ENCODE peak calls at places on chromosomes 12 and 14, in seven cellular contexts. One of them, this sample, is unnamed.

GRCh38 chr12:106883421-106883820 is 72.3 kb upstream of the TMEM263 start:
- DNase-seq in KBM-7: no peak
- DNase-seq in GM19239: no peak
- DNase-seq in iPS DF 6.9: no peak
- DNase-seq in activated naive CD4-positive, alpha-beta T cell treated with anti-CD3 and anti-CD28 coated beads, Interleukin-2, amount 10 ng/mL, durations not matched to agents 7 days and 5 days: no peak
- DNase-seq in foreskin melanocyte: no peak
- DNase-seq in cardiac fibroblast: peak
- DNase-seq in this sample: no peak

GRCh38 chr12:122871851-122872785 is 23.8 kb downstream of the VPS37B start:
- DNase-seq in activated naive CD4-positive, alpha-beta T cell treated with anti-CD3 and anti-CD28 coated beads, Interleukin-2, amount 10 ng/mL, durations not matched to agents 7 days and 5 days: peak
- DNase-seq in cardiac fibroblast: peak
- DNase-seq in foreskin melanocyte: peak
- DNase-seq in iPS DF 6.9: peak
- DNase-seq in GM19239: no peak
- DNase-seq in KBM-7: peak
- DNase-seq in this sample: no peak

GRCh38 chr12:41013921-41014642 is 174.0 kb upstream of the PDZRN4 start:
- DNase-seq in KBM-7: no peak
- DNase-seq in GM19239: no peak
- DNase-seq in activated naive CD4-positive, alpha-beta T cell treated with anti-CD3 and anti-CD28 coated beads, Interleukin-2, amount 10 ng/mL, durations not matched to agents 7 days and 5 days: no peak
- DNase-seq in foreskin melanocyte: peak
- DNase-seq in cardiac fibroblast: peak
- DNase-seq in iPS DF 6.9: no peak
- DNase-seq in this sample: no peak

GRCh38 chr12:11941601-11942360 is 129.0 kb upstream of the BCL2L14 start:
- DNase-seq in KBM-7: no peak
- DNase-seq in cardiac fibroblast: peak
- DNase-seq in activated naive CD4-positive, alpha-beta T cell treated with anti-CD3 and anti-CD28 coated beads, Interleukin-2, amount 10 ng/mL, durations not matched to agents 7 days and 5 days: no peak
- DNase-seq in foreskin melanocyte: no peak
- DNase-seq in GM19239: no peak
- DNase-seq in iPS DF 6.9: no peak
- DNase-seq in this sample: no peak

GRCh38 chr12:6229823-6230222 is 29.6 kb downstream of the CD9 start:
- DNase-seq in GM19239: no peak
- DNase-seq in iPS DF 6.9: no peak
- DNase-seq in cardiac fibroblast: peak
- DNase-seq in activated naive CD4-positive, alpha-beta T cell treated with anti-CD3 and anti-CD28 coated beads, Interleukin-2, amount 10 ng/mL, durations not matched to agents 7 days and 5 days: no peak
- DNase-seq in foreskin melanocyte: peak
- DNase-seq in KBM-7: no peak
- DNase-seq in this sample: no peak

GRCh38 chr12:94240171-94240570 is 91.8 kb downstream of the PLXNC1 start:
- DNase-seq in activated naive CD4-positive, alpha-beta T cell treated with anti-CD3 and anti-CD28 coated beads, Interleukin-2, amount 10 ng/mL, durations not matched to agents 7 days and 5 days: no peak
- DNase-seq in GM19239: no peak
- DNase-seq in cardiac fibroblast: no peak
- DNase-seq in KBM-7: peak
- DNase-seq in iPS DF 6.9: no peak
- DNase-seq in foreskin melanocyte: no peak
- DNase-seq in this sample: no peak

GRCh38 chr12:121423682-121424631 is 24.0 kb downstream of the RNF34 start:
- DNase-seq in activated naive CD4-positive, alpha-beta T cell treated with anti-CD3 and anti-CD28 coated beads, Interleukin-2, amount 10 ng/mL, durations not matched to agents 7 days and 5 days: no peak
- DNase-seq in GM19239: no peak
- DNase-seq in KBM-7: no peak
- DNase-seq in foreskin melanocyte: no peak
- DNase-seq in cardiac fibroblast: no peak
- DNase-seq in iPS DF 6.9: no peak
- DNase-seq in this sample: no peak

GRCh38 chr14:30855345-30856037 is 18.9 kb upstream of the COCH start:
- DNase-seq in GM19239: no peak
- DNase-seq in cardiac fibroblast: no peak
- DNase-seq in KBM-7: no peak
- DNase-seq in activated naive CD4-positive, alpha-beta T cell treated with anti-CD3 and anti-CD28 coated beads, Interleukin-2, amount 10 ng/mL, durations not matched to agents 7 days and 5 days: no peak
- DNase-seq in iPS DF 6.9: no peak
- DNase-seq in foreskin melanocyte: no peak
- DNase-seq in this sample: no peak

GRCh38 chr14:67532998-67533753 is at the start of gene PLEKHH1:
- DNase-seq in KBM-7: peak
- DNase-seq in GM19239: peak
- DNase-seq in iPS DF 6.9: no peak
- DNase-seq in activated naive CD4-positive, alpha-beta T cell treated with anti-CD3 and anti-CD28 coated beads, Interleukin-2, amount 10 ng/mL, durations not matched to agents 7 days and 5 days: peak
- DNase-seq in cardiac fibroblast: peak
- DNase-seq in foreskin melanocyte: peak
- DNase-seq in this sample: peak

GRCh38 chr12:95117178-95117599 is 43.8 kb upstream of the NR2C1 start:
- DNase-seq in activated naive CD4-positive, alpha-beta T cell treated with anti-CD3 and anti-CD28 coated beads, Interleukin-2, amount 10 ng/mL, durations not matched to agents 7 days and 5 days: peak
- DNase-seq in cardiac fibroblast: peak
- DNase-seq in foreskin melanocyte: peak
- DNase-seq in GM19239: peak
- DNase-seq in iPS DF 6.9: no peak
- DNase-seq in KBM-7: peak
- DNase-seq in this sample: peak

GRCh38 chr14:76904100-76904739 is 78.0 kb downstream of the LRRC74A start:
- DNase-seq in GM19239: no peak
- DNase-seq in KBM-7: no peak
- DNase-seq in activated naive CD4-positive, alpha-beta T cell treated with anti-CD3 and anti-CD28 coated beads, Interleukin-2, amount 10 ng/mL, durations not matched to agents 7 days and 5 days: no peak
- DNase-seq in cardiac fibroblast: peak
- DNase-seq in iPS DF 6.9: no peak
- DNase-seq in foreskin melanocyte: peak
- DNase-seq in this sample: no peak

GRCh38 chr12:40647651-40648050 is 44.6 kb upstream of the CNTN1 start:
- DNase-seq in iPS DF 6.9: no peak
- DNase-seq in GM19239: no peak
- DNase-seq in cardiac fibroblast: no peak
- DNase-seq in foreskin melanocyte: no peak
- DNase-seq in KBM-7: no peak
- DNase-seq in activated naive CD4-positive, alpha-beta T cell treated with anti-CD3 and anti-CD28 coated beads, Interleukin-2, amount 10 ng/mL, durations not matched to agents 7 days and 5 days: no peak
- DNase-seq in this sample: no peak

GRCh38 chr12:168763-169525 is 45.0 kb downstream of the SLC6A12 start:
- DNase-seq in activated naive CD4-positive, alpha-beta T cell treated with anti-CD3 and anti-CD28 coated beads, Interleukin-2, amount 10 ng/mL, durations not matched to agents 7 days and 5 days: no peak
- DNase-seq in cardiac fibroblast: no peak
- DNase-seq in KBM-7: peak
- DNase-seq in iPS DF 6.9: no peak
- DNase-seq in foreskin melanocyte: no peak
- DNase-seq in GM19239: no peak
- DNase-seq in this sample: no peak

GRCh38 chr12:3683670-3684069 is 69.2 kb downstream of the CRACR2A start:
- DNase-seq in KBM-7: no peak
- DNase-seq in foreskin melanocyte: no peak
- DNase-seq in iPS DF 6.9: no peak
- DNase-seq in cardiac fibroblast: peak
- DNase-seq in activated naive CD4-positive, alpha-beta T cell treated with anti-CD3 and anti-CD28 coated beads, Interleukin-2, amount 10 ng/mL, durations not matched to agents 7 days and 5 days: no peak
- DNase-seq in GM19239: no peak
- DNase-seq in this sample: no peak

GRCh38 chr12:79451988-79452387 is 238.8 kb downstream of the PAWR start:
- DNase-seq in GM19239: no peak
- DNase-seq in activated naive CD4-positive, alpha-beta T cell treated with anti-CD3 and anti-CD28 coated beads, Interleukin-2, amount 10 ng/mL, durations not matched to agents 7 days and 5 days: no peak
- DNase-seq in cardiac fibroblast: peak
- DNase-seq in foreskin melanocyte: peak
- DNase-seq in iPS DF 6.9: no peak
- DNase-seq in KBM-7: no peak
- DNase-seq in this sample: no peak

GRCh38 chr12:55060970-55061543 is 41.3 kb downstream of the NEUROD4 start:
- DNase-seq in iPS DF 6.9: no peak
- DNase-seq in KBM-7: no peak
- DNase-seq in activated naive CD4-positive, alpha-beta T cell treated with anti-CD3 and anti-CD28 coated beads, Interleukin-2, amount 10 ng/mL, durations not matched to agents 7 days and 5 days: no peak
- DNase-seq in cardiac fibroblast: no peak
- DNase-seq in GM19239: no peak
- DNase-seq in foreskin melanocyte: no peak
- DNase-seq in this sample: no peak

GRCh38 chr12:103012884-103013283 is 55.4 kb downstream of the ASCL1 start:
- DNase-seq in KBM-7: no peak
- DNase-seq in GM19239: no peak
- DNase-seq in cardiac fibroblast: no peak
- DNase-seq in iPS DF 6.9: peak
- DNase-seq in foreskin melanocyte: no peak
- DNase-seq in activated naive CD4-positive, alpha-beta T cell treated with anti-CD3 and anti-CD28 coated beads, Interleukin-2, amount 10 ng/mL, durations not matched to agents 7 days and 5 days: no peak
- DNase-seq in this sample: peak

GRCh38 chr14:105689722-105690121 is 163.3 kb downstream of the TMEM121 start:
- DNase-seq in GM19239: no peak
- DNase-seq in KBM-7: no peak
- DNase-seq in foreskin melanocyte: no peak
- DNase-seq in activated naive CD4-positive, alpha-beta T cell treated with anti-CD3 and anti-CD28 coated beads, Interleukin-2, amount 10 ng/mL, durations not matched to agents 7 days and 5 days: no peak
- DNase-seq in iPS DF 6.9: no peak
- DNase-seq in cardiac fibroblast: no peak
- DNase-seq in this sample: no peak

GRCh38 chr14:86654558-86655184 is 1124.7 kb downstream of the FLRT2 start:
- DNase-seq in cardiac fibroblast: peak
- DNase-seq in KBM-7: peak
- DNase-seq in foreskin melanocyte: peak
- DNase-seq in activated naive CD4-positive, alpha-beta T cell treated with anti-CD3 and anti-CD28 coated beads, Interleukin-2, amount 10 ng/mL, durations not matched to agents 7 days and 5 days: peak
- DNase-seq in iPS DF 6.9: peak
- DNase-seq in GM19239: no peak
- DNase-seq in this sample: peak